ENCODE peak calls at places on chromosomes 12 and 14, in six cellular contexts. A, B, Y, X, T and I are unnamed samples.

GRCh38 chr14:35254736-35255135 is 37.4 kb upstream of the PSMA6 start:
- DNase-seq in A (no peak), B (no peak), Y (no peak), X (no peak), T (no peak), I (no peak)

GRCh38 chr12:103475073-103475472 is 20.7 kb downstream of the C12orf42 start:
- DNase-seq in A (no peak), B (no peak), Y (no peak), X (no peak), T (peak; percentile 3), I (no peak)

GRCh38 chr12:116662612-116663144 is 75.2 kb downstream of the SPRING1 start:
- DNase-seq in A (peak; percentile 28), B (no peak), Y (peak; percentile 47), X (no peak), T (peak; percentile 52), I (no peak)

GRCh38 chr12:94766397-94766796 is 116.0 kb upstream of the TMCC3 start:
- DNase-seq in A (no peak), B (no peak), Y (no peak), X (no peak), T (no peak), I (no peak)

GRCh38 chr14:35963209-35963608 is 137.1 kb downstream of the BRMS1L start:
- DNase-seq in A (no peak), B (peak; percentile 15), Y (no peak), X (no peak), T (no peak), I (no peak)

GRCh38 chr12:96308881-96309280 is 91.4 kb downstream of the CDK17 start:
- DNase-seq in A (no peak), B (no peak), Y (peak; percentile 34), X (peak; percentile 48), T (no peak), I (no peak)

GRCh38 chr14:23575086-23575485 is 3.5 kb downstream of the JPH4 start:
- DNase-seq in A (no peak), B (no peak), Y (no peak), X (no peak), T (no peak), I (no peak)

GRCh38 chr12:85559127-85559526 is 277.1 kb downstream of the RASSF9 start:
- DNase-seq in A (no peak), B (no peak), Y (no peak), X (no peak), T (no peak), I (no peak)

GRCh38 chr14:99517046-99517642 is 35.9 kb downstream of the CCNK start:
- DNase-seq in A (no peak), B (no peak), Y (no peak), X (no peak), T (no peak), I (no peak)

GRCh38 chr12:64877363-64878004 is 53.0 kb downstream of the TBC1D30 start:
- DNase-seq in A (no peak), B (no peak), Y (no peak), X (peak; percentile 6), T (no peak), I (no peak)

GRCh38 chr14:21988413-21988812 is 314.8 kb upstream of the OR4E1 start:
- DNase-seq in A (no peak), B (no peak), Y (no peak), X (no peak), T (no peak), I (no peak)

GRCh38 chr14:21987937-21988336 is 314.3 kb upstream of the OR4E1 start:
- DNase-seq in A (no peak), B (peak; percentile 45), Y (peak; percentile 26), X (peak; percentile 2), T (peak; percentile 14), I (no peak)

GRCh38 chr14:21991130-21991529 is 317.5 kb upstream of the OR4E1 start:
- DNase-seq in A (no peak), B (no peak), Y (no peak), X (no peak), T (no peak), I (no peak)

GRCh38 chr14:21989090-21989489 is 315.5 kb upstream of the OR4E1 start:
- DNase-seq in A (no peak), B (no peak), Y (no peak), X (no peak), T (no peak), I (no peak)

DNA sequence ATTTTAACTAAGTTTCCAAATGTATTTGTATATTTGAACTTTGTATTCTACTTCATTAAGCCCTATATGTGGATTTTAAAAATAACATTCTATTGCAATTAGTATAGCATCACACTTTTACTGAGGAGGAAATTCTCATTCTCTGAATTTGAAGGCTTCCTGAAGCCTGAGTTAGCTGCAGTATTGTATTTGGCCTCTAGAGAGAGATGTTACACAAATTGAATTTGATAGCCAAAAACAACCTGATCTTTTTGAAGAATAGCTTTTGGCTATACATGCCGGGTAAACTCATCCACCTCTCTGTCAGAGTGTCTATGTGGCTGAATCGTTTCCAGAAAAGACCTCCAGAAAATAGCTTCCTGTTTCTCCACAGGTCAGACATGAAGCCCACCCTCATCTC is 316.5 kb upstream of the OR4E1 start:
- DNase-seq in A (no peak), B (no peak), Y (no peak), X (peak; percentile 2), T (no peak), I (no peak)
- TF ChIP-seq CTCF in A (peak; percentile 26), B (peak; percentile 52), Y (peak; percentile 24), X (peak; percentile 35), T (peak; percentile 57), I (peak; percentile 67)

GRCh38 chr12:68293347-68293746 is 38.8 kb downstream of the MDM1 start:
- DNase-seq in A (no peak), B (no peak), Y (no peak), X (no peak), T (no peak), I (no peak)

GRCh38 chr12:68287106-68287505 is 33.7 kb upstream of the IL22 start:
- DNase-seq in A (no peak), B (no peak), Y (no peak), X (no peak), T (no peak), I (no peak)

GRCh38 chr12:68291396-68292036 is 38.1 kb upstream of the IL22 start:
- DNase-seq in A (no peak), B (no peak), Y (no peak), X (no peak), T (no peak), I (no peak)

GRCh38 chr12:68292157-68292940 is 38.9 kb upstream of the IL22 start:
- DNase-seq in A (no peak), B (no peak), Y (no peak), X (no peak), T (no peak), I (no peak)

GRCh38 chr12:68290126-68290525 is 36.7 kb upstream of the IL22 start:
- DNase-seq in A (no peak), B (no peak), Y (no peak), X (no peak), T (no peak), I (no peak)
- TF ChIP-seq CTCF in A (no peak), B (no peak), Y (no peak), X (no peak), T (no peak), I (no peak)

GRCh38 chr12:44247588-44247987 is 411.7 kb downstream of the TMEM117 start:
- DNase-seq in A (no peak), B (no peak), Y (no peak), X (no peak), T (no peak), I (no peak)
- TF ChIP-seq CTCF in A (no peak), B (peak; percentile 57), Y (no peak), X (no peak), T (peak; percentile 32), I (no peak)

DNA sequence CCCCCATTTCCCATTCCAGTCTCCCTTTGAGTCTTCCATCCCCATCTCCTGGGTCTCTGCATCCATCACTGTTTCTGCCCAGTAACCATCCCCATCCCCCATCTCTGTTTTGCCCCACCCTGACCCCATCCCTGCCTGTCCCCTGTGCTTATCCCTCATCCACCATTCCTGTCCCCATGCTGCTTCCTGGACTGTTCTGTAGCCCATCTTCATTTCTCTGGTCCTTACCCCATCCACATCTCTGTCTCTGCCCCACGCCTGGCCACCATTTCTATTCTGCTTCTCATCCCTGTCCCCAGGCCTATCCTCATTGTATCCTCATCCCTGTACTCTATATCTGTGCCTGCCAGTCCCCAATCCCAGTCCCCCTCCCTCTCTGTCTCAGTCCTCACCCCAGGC is 4.2 kb downstream of the NXPH4 start:
- DNase-seq in A (no peak), B (no peak), Y (no peak), X (no peak), T (no peak), I (no peak)
- TF ChIP-seq CTCF in A (no peak), B (no peak), Y (no peak), X (no peak), T (no peak), I (no peak)

GRCh38 chr12:106840217-106840616 is 65.7 kb downstream of the RIC8B start:
- DNase-seq in A (no peak), B (no peak), Y (peak; percentile 46), X (peak; percentile 79), T (no peak), I (no peak)

GRCh38 chr12:106837782-106838181 is 63.3 kb downstream of the RIC8B start:
- DNase-seq in A (peak; percentile 22), B (no peak), Y (no peak), X (no peak), T (no peak), I (no peak)

GRCh38 chr12:106839343-106839742 is 64.9 kb downstream of the RIC8B start:
- DNase-seq in A (no peak), B (no peak), Y (no peak), X (no peak), T (no peak), I (no peak)

GRCh38 chr12:106845910-106846309 is 71.4 kb downstream of the RIC8B start:
- DNase-seq in A (no peak), B (no peak), Y (no peak), X (no peak), T (no peak), I (no peak)

DNA sequence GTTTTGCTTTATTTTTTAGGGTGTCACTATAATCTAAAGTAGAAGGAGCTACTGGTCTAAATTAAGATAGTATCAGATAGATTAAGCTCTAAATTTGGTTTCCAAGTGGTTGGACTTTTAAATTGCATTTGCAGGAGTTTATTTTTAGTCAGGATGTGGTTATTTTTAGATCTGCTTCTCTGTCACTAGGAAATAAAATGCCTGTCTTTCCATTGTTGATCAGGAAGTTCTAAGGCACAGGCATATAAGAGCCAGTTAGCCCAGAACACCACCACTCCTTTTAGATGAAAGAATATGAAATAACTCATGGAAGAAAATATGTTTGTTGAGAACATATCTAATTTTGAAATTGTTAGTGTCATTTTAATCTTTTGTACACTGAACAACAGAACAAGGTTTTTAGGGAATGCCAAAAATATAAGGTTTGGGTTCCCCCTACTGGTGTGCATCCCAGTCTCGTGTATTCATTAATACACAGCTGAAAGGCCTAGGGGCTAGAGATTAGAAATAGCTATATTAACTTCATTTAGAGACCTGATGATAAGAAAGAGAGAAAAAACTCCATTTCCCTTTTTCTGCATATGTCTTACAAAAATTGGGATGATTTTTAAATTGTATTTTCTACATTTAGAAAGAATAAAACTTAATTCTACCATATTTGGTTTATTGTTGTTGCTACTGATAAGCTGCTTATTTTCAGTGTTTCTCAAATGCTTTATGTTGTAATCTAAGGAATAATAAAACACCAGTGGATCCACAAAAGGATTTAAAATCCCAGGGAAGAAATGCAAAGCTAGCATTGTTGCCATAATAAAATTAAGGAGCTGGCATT is 67.2 kb downstream of the RIC8B start:
- DNase-seq in A (peak; percentile 29), B (peak; percentile 31), Y (peak; percentile 72), X (peak; percentile 74), T (peak; percentile 40), I (no peak)
- TF ChIP-seq CTCF in A (peak; percentile 57), B (peak; percentile 81), Y (peak; percentile 59), X (peak; percentile 72), T (peak; percentile 81), I (peak; percentile 33)